ENCODE peak calls at places on chromosomes 13 and 19, in eight cellular contexts. A is iPS-NIHi11; G is WTC11; V is breast epithelium; E is stimulated activated CD4-positive, alpha-beta T cell treated with anti-CD3 and anti-CD28 coated beads, Interleukin-15, amount 100 ng/mL, for 1 hour; C is Peyer's patch; O is GOT3; Y is ovary. W is an unnamed sample.

GRCh38 chr13:80297094-80297493 is 43.8 kb downstream of the SPRY2 start:
- DNase-seq in A (peak), G (peak), V (no peak), E (no peak), C (no peak), O (no peak), Y (no peak), W (no peak)

GRCh38 chr19:33297401-33298145 is 4.8 kb downstream of the CEBPA start:
- DNase-seq in A (peak), G (no peak), V (no peak), E (no peak), C (no peak), O (no peak), Y (no peak), W (no peak)

GRCh38 chr19:57191141-57192063 is at the start of gene ZNF264:
- DNase-seq in A (peak), G (peak), V (peak), E (peak), C (peak), O (peak), Y (peak), W (peak)

GRCh38 chr13:20391597-20392452 is 133.8 kb downstream of the CRYL1 start:
- DNase-seq in A (peak), G (peak), V (no peak), E (no peak), C (no peak), O (no peak), Y (no peak), W (no peak)

GRCh38 chr13:40181203-40181845 is 485.1 kb downstream of the FOXO1 start:
- DNase-seq in A (no peak), G (no peak), V (no peak), E (no peak), C (no peak), O (no peak), Y (no peak), W (peak)

GRCh38 chr19:28537896-28538295 is 675.1 kb downstream of the UQCRFS1 start:
- DNase-seq in A (no peak), G (no peak), V (no peak), E (no peak), C (no peak), O (no peak), Y (no peak), W (no peak)

GRCh38 chr13:25864116-25864515 is 187.7 kb downstream of the SHISA2 start:
- DNase-seq in A (no peak), G (no peak), V (no peak), E (no peak), C (no peak), O (no peak), Y (no peak), W (no peak)

GRCh38 chr13:112643759-112644459 is 45.9 kb upstream of the ATP11A start:
- DNase-seq in A (no peak), G (no peak), V (no peak), E (no peak), C (no peak), O (no peak), Y (no peak), W (no peak)

GRCh38 chr13:44853641-44854040 is 135.6 kb downstream of the NUFIP1 start:
- DNase-seq in A (no peak), G (no peak), V (peak), E (no peak), C (no peak), O (no peak), Y (no peak), W (no peak)

GRCh38 chr13:49536144-49536873 is 40.6 kb downstream of the PHF11 start:
- DNase-seq in A (no peak), G (no peak), V (no peak), E (no peak), C (no peak), O (no peak), Y (no peak), W (no peak)

GRCh38 chr13:65468628-65469027 is 1761.5 kb downstream of the PCDH9 start:
- DNase-seq in A (no peak), G (no peak), V (no peak), E (no peak), C (no peak), O (no peak), Y (no peak), W (no peak)

GRCh38 chr13:31896427-31896826 is 135.1 kb upstream of the FRY start:
- DNase-seq in A (peak), G (no peak), V (no peak), E (no peak), C (no peak), O (no peak), Y (no peak), W (peak)

GRCh38 chr19:58544591-58545285 is 874 bp downstream of the TRIM28 start:
- DNase-seq in A (peak), G (peak), V (no peak), E (peak), C (no peak), O (no peak), Y (no peak), W (peak)

GRCh38 chr19:6273701-6274601 is 5.8 kb downstream of the MLLT1 start:
- DNase-seq in A (no peak), G (no peak), V (peak), E (no peak), C (peak), O (peak), Y (peak), W (peak)

GRCh38 chr13:106416645-106417044 is 118.8 kb downstream of the EFNB2 start:
- DNase-seq in A (no peak), G (no peak), V (no peak), E (no peak), C (no peak), O (no peak), Y (no peak), W (no peak)

GRCh38 chr19:19591133-19591825 is 27.2 kb downstream of the PBX4 start:
- DNase-seq in A (peak), G (peak), V (peak), E (peak), C (peak), O (peak), Y (no peak), W (no peak)

GRCh38 chr13:19185086-19185864 is 3.7 kb upstream of the TUBA3C start:
- DNase-seq in A (no peak), G (no peak), V (peak), E (no peak), C (no peak), O (no peak), Y (no peak), W (no peak)

GRCh38 chr19:7349961-7350711 is 1.4 kb downstream of the ARHGEF18 start:
- DNase-seq in A (no peak), G (no peak), V (no peak), E (no peak), C (peak), O (no peak), Y (peak), W (no peak)

GRCh38 chr13:42107006-42107405 is 58.6 kb downstream of the DGKH start:
- DNase-seq in A (no peak), G (no peak), V (no peak), E (no peak), C (no peak), O (no peak), Y (no peak), W (no peak)

GRCh38 chr13:100484708-100485107 is 103.9 kb downstream of the GGACT start:
- DNase-seq in A (no peak), G (no peak), V (no peak), E (no peak), C (no peak), O (no peak), Y (no peak), W (no peak)

GRCh38 chr13:94660695-94661324 is 51.5 kb downstream of the SOX21 start:
- DNase-seq in A (peak), G (no peak), V (no peak), E (no peak), C (no peak), O (no peak), Y (no peak), W (no peak)

GRCh38 chr13:33405371-33405770 is 119.8 kb upstream of the STARD13 start:
- DNase-seq in A (no peak), G (no peak), V (no peak), E (no peak), C (no peak), O (no peak), Y (no peak), W (no peak)

W was measured in HEK293T.